ENCODE peak calls at places on chromosomes 6 and 20, in seven cellular contexts. Q is A549, D is ovary, C is HepG2, A is stomach, W is K562, E is transverse colon. M is an unnamed sample.

GRCh38 chr6:163460307-163460782 is 45.8 kb downstream of the QKI start:
- DNase-seq in W (no peak), E (no peak), C (no peak), A (no peak), Q (no peak), D (no peak), M (no peak)

GRCh38 chr6:24193364-24193763 is 67.3 kb downstream of the NRSN1 start:
- DNase-seq in C (peak; percentile 53), A (no peak), W (no peak), D (no peak), Q (no peak), E (no peak), M (no peak)

GRCh38 chr6:11364971-11365397 is 132.5 kb upstream of the NEDD9 start:
- DNase-seq in W (no peak), D (no peak), Q (no peak), A (no peak), E (no peak), C (peak; percentile 73), M (peak; percentile 59)

GRCh38 chr20:37417857-37418501 is 72.0 kb downstream of the SRC start:
- DNase-seq in C (no peak), D (no peak), E (no peak), A (no peak), Q (no peak), W (no peak), M (no peak)

GRCh38 chr6:38997128-38997761 is 51.3 kb upstream of the GLP1R start:
- DNase-seq in E (no peak), C (peak; percentile 29), Q (peak; percentile 16), A (peak; percentile 39), W (peak; percentile 57), D (no peak), M (no peak)

GRCh38 chr6:13559251-13559650 is 15.2 kb upstream of the SIRT5 start:
- DNase-seq in D (no peak), A (no peak), E (no peak), W (no peak), Q (no peak), C (peak; percentile 36), M (no peak)

GRCh38 chr20:9294081-9294480 is 220.3 kb upstream of the LAMP5 start:
- DNase-seq in E (no peak), W (no peak), A (no peak), Q (peak; percentile 73), D (no peak), C (no peak), M (no peak)

GRCh38 chr6:154773610-154774089 is 40.4 kb downstream of the SCAF8 start:
- DNase-seq in Q (no peak), W (no peak), E (no peak), C (no peak), D (no peak), A (no peak), M (no peak)

GRCh38 chr6:19415605-19416326 is 421.4 kb upstream of the ID4 start:
- DNase-seq in D (no peak), C (no peak), E (no peak), A (no peak), Q (peak; percentile 16), W (no peak), M (no peak)

GRCh38 chr6:140371360-140371870 is 997.0 kb upstream of the CITED2 start:
- DNase-seq in Q (no peak), E (no peak), D (no peak), W (no peak), A (no peak), C (no peak), M (no peak)

GRCh38 chr20:6420336-6420735 is 297.5 kb upstream of the FERMT1 start:
- DNase-seq in E (no peak), D (no peak), A (no peak), Q (no peak), C (no peak), W (no peak), M (no peak)

GRCh38 chr20:21767739-21768223 is 62.3 kb downstream of the PAX1 start:
- DNase-seq in W (peak; percentile 14), D (no peak), A (no peak), Q (peak; percentile 36), C (peak; percentile 86), E (no peak), M (no peak)

GRCh38 chr6:5660772-5661171 is 346.0 kb downstream of the NRN1 start:
- DNase-seq in Q (no peak), A (no peak), D (no peak), C (no peak), E (no peak), W (no peak), M (no peak)

GRCh38 chr6:106860940-106861339 is 113.6 kb downstream of the CD24 start:
- DNase-seq in A (no peak), E (no peak), D (no peak), C (no peak), Q (no peak), W (no peak), M (no peak)

GRCh38 chr6:17431581-17431980 is 38.2 kb downstream of the CAP2 start:
- DNase-seq in C (peak; percentile 20), A (no peak), E (no peak), Q (peak; percentile 32), D (no peak), W (no peak), M (no peak)

GRCh38 chr6:109083657-109084056 is 11.0 kb downstream of the SESN1 start:
- DNase-seq in D (no peak), Q (no peak), C (no peak), W (no peak), E (no peak), A (no peak), M (no peak)
- TF ChIP-seq CTCF in D (no peak), Q (no peak), C (no peak), W (no peak), E (no peak), A (no peak), M (no peak)

GRCh38 chr6:142926494-142927273 is 18.3 kb downstream of the HIVEP2 start:
- DNase-seq in D (peak; percentile 93), A (peak; percentile 79), C (peak; percentile 93), W (peak; percentile 22), E (peak; percentile 90), Q (peak; percentile 74), M (peak; percentile 80)
- TF ChIP-seq POLR2A in D (peak; percentile 64), A (no peak), C (peak; percentile 84), W (no peak), E (peak; percentile 86), Q (peak; percentile 19), M (peak; percentile 80)

GRCh38 chr20:31707994-31708744 is 14.5 kb downstream of the BCL2L1 start:
- DNase-seq in Q (peak; percentile 62), W (peak; percentile 73), E (peak; percentile 83), C (no peak), A (peak; percentile 80), D (no peak), M (peak; percentile 33)
- TF ChIP-seq EP300 in Q (no peak), W (peak; percentile 34), E (no peak), C (no peak), A (no peak), D (no peak), M (peak; percentile 20)

GRCh38 chr6:117404548-117404947 is 21.2 kb downstream of the ROS1 start:
- DNase-seq in D (no peak), C (no peak), E (no peak), W (no peak), A (no peak), Q (no peak), M (no peak)
- TF ChIP-seq CTCF in D (no peak), C (peak; percentile 11), E (no peak), W (no peak), A (no peak), Q (no peak), M (no peak)

GRCh38 chr6:109687271-109687721 is 3.7 kb downstream of the AK9 start:
- DNase-seq in W (no peak), D (no peak), E (no peak), Q (no peak), A (no peak), C (no peak), M (no peak)

GRCh38 chr6:109686566-109686965 is 4.4 kb downstream of the AK9 start:
- DNase-seq in A (no peak), W (no peak), D (no peak), Q (no peak), C (no peak), E (no peak), M (no peak)

GRCh38 chr6:109690373-109690739 is 646 bp downstream of the AK9 start:
- DNase-seq in D (peak; percentile 65), Q (peak; percentile 4), C (peak; percentile 15), W (peak; percentile 72), E (peak; percentile 83), A (peak; percentile 76), M (no peak)

GRCh38 chr6:109693128-109693527 is 2.0 kb downstream of the FIG4 start:
- DNase-seq in A (no peak), D (no peak), W (no peak), C (no peak), E (no peak), Q (no peak), M (no peak)

DNA sequence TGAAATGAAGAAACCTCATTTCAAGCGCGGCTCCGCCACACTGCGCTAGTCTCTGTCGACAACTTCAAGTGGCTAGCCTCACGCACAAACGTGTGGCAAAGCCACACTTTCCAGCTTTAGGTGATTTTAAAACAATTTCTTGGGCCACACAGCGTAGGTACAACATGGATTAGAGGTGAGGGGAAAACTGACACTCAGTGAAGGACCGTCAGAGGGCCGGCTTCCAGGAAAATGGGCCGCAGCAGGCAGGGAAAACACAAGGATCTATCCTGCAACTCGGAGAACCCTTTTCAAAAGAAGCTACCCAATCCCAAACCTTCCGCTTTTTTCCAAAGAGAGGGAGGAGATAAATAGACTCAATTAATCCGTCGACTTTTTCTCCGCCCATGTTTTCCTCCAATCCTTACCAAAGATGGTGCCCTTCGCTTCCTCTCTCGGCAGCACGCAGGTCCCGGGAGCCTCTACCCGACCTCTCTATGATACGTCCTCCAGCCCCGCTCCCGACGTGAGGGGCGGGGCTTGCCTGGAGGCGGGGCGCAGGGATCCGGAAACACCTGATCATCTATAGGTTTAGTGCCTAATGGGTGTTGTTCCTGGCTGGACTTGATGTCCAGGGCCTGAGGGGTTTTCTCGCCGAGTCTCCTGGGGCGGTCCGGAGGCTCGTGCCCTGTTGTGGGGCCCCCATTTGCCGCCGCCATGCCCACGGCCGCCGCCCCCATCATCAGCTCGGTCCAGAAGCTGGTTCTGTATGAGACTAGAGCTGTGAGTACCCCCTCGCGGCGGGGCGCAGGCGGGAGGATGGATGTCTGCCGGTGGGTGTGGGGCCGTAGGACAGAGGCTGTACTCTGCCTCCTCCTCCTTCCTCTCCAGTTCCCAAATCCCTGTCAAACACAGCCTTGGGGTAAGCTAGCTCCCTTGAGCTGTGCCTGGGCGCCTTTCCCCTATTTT is at the start of the genes AK9 and FIG4:
- DNase-seq in E (peak; percentile 97), A (peak; percentile 95), C (peak; percentile 89), Q (peak; percentile 86), D (peak; percentile 92), W (peak; percentile 93), M (peak; percentile 84)
- TF ChIP-seq POLR2A in E (peak; percentile 82), A (no peak), C (peak; percentile 67), Q (peak; percentile 41), D (peak; percentile 19), W (peak; percentile 69), M (peak; percentile 62)